ENCODE peak calls at places on chromosomes 2 and 18, in six cellular contexts. L, X, W, J, S and M are unnamed samples.

GRCh38 chr2:45192991-45193390 is 183.7 kb upstream of the SIX2 start:
- DNase-seq in L (no peak), X (no peak), W (no peak), J (no peak), S (no peak), M (no peak)

GRCh38 chr18:3450358-3451107 is 561 bp downstream of the TGIF1 start:
- DNase-seq in L (peak), X (peak), W (peak), J (peak), S (peak), M (peak)

GRCh38 chr2:40584432-40584831 is 132.5 kb upstream of the SLC8A1 start:
- DNase-seq in L (no peak), X (no peak), W (no peak), J (no peak), S (no peak), M (no peak)

GRCh38 chr2:186542002-186542401 is 47.9 kb upstream of the ITGAV start:
- DNase-seq in L (no peak), X (no peak), W (no peak), J (no peak), S (no peak), M (no peak)

GRCh38 chr18:32383040-32383819 is 87.5 kb downstream of the GAREM1 start:
- DNase-seq in L (no peak), X (no peak), W (no peak), J (no peak), S (no peak), M (no peak)

GRCh38 chr2:207663870-207664545 is 38.8 kb upstream of the METTL21A start:
- DNase-seq in L (no peak), X (no peak), W (no peak), J (no peak), S (peak), M (no peak)

GRCh38 chr2:62774555-62775366 is 69.2 kb downstream of the EHBP1 start:
- DNase-seq in L (peak), X (peak), W (peak), J (no peak), S (no peak), M (no peak)

GRCh38 chr2:14712091-14712490 is 79.6 kb downstream of the LRATD1 start:
- DNase-seq in L (no peak), X (no peak), W (no peak), J (no peak), S (no peak), M (no peak)

GRCh38 chr2:222439692-222440091 is 15.3 kb downstream of the SGPP2 start:
- DNase-seq in L (no peak), X (no peak), W (no peak), J (no peak), S (no peak), M (no peak)

GRCh38 chr2:3282056-3282998 is 95.3 kb downstream of the EIPR1 start:
- DNase-seq in L (no peak), X (no peak), W (no peak), J (no peak), S (peak), M (no peak)

GRCh38 chr2:98868548-98869271 is 67.3 kb downstream of the CRACDL start:
- DNase-seq in L (no peak), X (no peak), W (no peak), J (no peak), S (no peak), M (no peak)

GRCh38 chr2:137957033-137957432 is 7.2 kb upstream of the HNMT start:
- DNase-seq in L (no peak), X (no peak), W (no peak), J (no peak), S (no peak), M (no peak)

GRCh38 chr18:7757175-7757574 is 190.1 kb downstream of the PTPRM start:
- DNase-seq in L (no peak), X (no peak), W (no peak), J (no peak), S (no peak), M (no peak)

GRCh38 chr18:54767094-54767493 is 61.2 kb upstream of the RAB27B start:
- DNase-seq in L (no peak), X (no peak), W (no peak), J (no peak), S (no peak), M (no peak)

GRCh38 chr2:138059967-138060635 is 95.8 kb downstream of the HNMT start:
- DNase-seq in L (no peak), X (no peak), W (peak), J (no peak), S (peak), M (no peak)

GRCh38 chr2:8684421-8684884 is 2.6 kb downstream of the ID2 start:
- DNase-seq in L (peak), X (peak), W (no peak), J (no peak), S (peak), M (peak)

GRCh38 chr2:55163895-55164509 is 68.1 kb downstream of the CLHC1 start:
- DNase-seq in L (no peak), X (no peak), W (no peak), J (no peak), S (no peak), M (no peak)

GRCh38 chr2:54789878-54790277 is 66.4 kb downstream of the EML6 start:
- DNase-seq in L (no peak), X (no peak), W (no peak), J (no peak), S (no peak), M (no peak)

GRCh38 chr2:83578405-83578804 is 880.7 kb downstream of the SUCLG1 start:
- DNase-seq in L (no peak), X (no peak), W (no peak), J (no peak), S (no peak), M (no peak)

GRCh38 chr2:36770542-36771287 is 74.2 kb downstream of the VIT start:
- DNase-seq in L (peak), X (peak), W (no peak), J (no peak), S (no peak), M (no peak)

GRCh38 chr2:231991664-231992063 is 30.2 kb downstream of the DIS3L2 start:
- DNase-seq in L (no peak), X (no peak), W (no peak), J (no peak), S (no peak), M (no peak)

GRCh38 chr18:11310476-11311086 is 161.2 kb upstream of the PIEZO2 start:
- DNase-seq in L (peak), X (no peak), W (peak), J (no peak), S (peak), M (no peak)